ENCODE peak calls at places on chromosomes 12 and 14, in nine cellular contexts. S is cardiac fibroblast; H is H9; P is breast epithelium; V is erythroblast; A is activated T-cell treated with anti-CD3 and anti-CD28 coated beads for 4 hours; F is activated CD4-positive, CD25-positive, alpha-beta regulatory T cell; R is HuH-7; K is OCI-LY7. U is an unnamed sample.

GRCh38 chr14:55711171-55711811 is 131.3 kb downstream of the KTN1 start:
- DNase-seq in H (no peak), K (no peak), R (no peak), A (no peak), V (no peak), F (no peak), S (peak), P (no peak), U (no peak)

GRCh38 chr12:53048780-53049401 is 974 bp upstream of the TNS2 start:
- DNase-seq in K (no peak), H (peak), F (no peak), V (no peak), A (no peak), S (peak), P (peak), R (no peak), U (no peak)

GRCh38 chr12:15540469-15540872 is 218.2 kb downstream of the PTPRO start:
- DNase-seq in A (no peak), S (peak), K (no peak), H (no peak), V (no peak), P (no peak), F (no peak), R (no peak), U (peak)

GRCh38 chr12:104998423-104999346 is 12.6 kb downstream of the NOPCHAP1 start:
- DNase-seq in H (no peak), K (no peak), P (no peak), F (no peak), R (no peak), A (no peak), V (no peak), S (no peak), U (no peak)

GRCh38 chr12:3493225-3494049 is 2.4 kb downstream of the PRMT8 start:
- DNase-seq in A (no peak), R (no peak), K (no peak), S (no peak), F (no peak), V (no peak), P (no peak), H (peak), U (no peak)

GRCh38 chr12:99257672-99258071 is 389.9 kb upstream of the GARIN6 start:
- DNase-seq in P (no peak), K (no peak), V (no peak), R (no peak), F (no peak), A (no peak), S (no peak), H (no peak), U (no peak)

GRCh38 chr14:37230551-37231194 is 32.9 kb downstream of the MIPOL1 start:
- DNase-seq in A (no peak), P (no peak), K (peak), S (peak), R (peak), H (no peak), V (peak), F (no peak), U (no peak)

GRCh38 chr14:55436530-55436929 is 3.9 kb downstream of the TBPL2 start:
- DNase-seq in F (no peak), S (no peak), V (no peak), P (no peak), A (no peak), R (no peak), K (no peak), H (no peak), U (no peak)

GRCh38 chr14:104107611-104108569 is 22.4 kb downstream of the ASPG start:
- DNase-seq in A (no peak), F (no peak), V (no peak), S (no peak), K (no peak), H (peak), P (peak), R (no peak), U (no peak)

GRCh38 chr14:43003845-43004244 is 1397.2 kb downstream of the LRFN5 start:
- DNase-seq in A (no peak), R (no peak), H (no peak), F (no peak), P (no peak), K (peak), V (no peak), S (peak), U (no peak)

GRCh38 chr12:68587448-68587873 is 23.2 kb upstream of the RAP1B start:
- DNase-seq in K (peak), F (no peak), V (no peak), A (no peak), S (no peak), H (no peak), R (no peak), P (no peak), U (no peak)

GRCh38 chr12:26919216-26919555 is 18.6 kb downstream of the INTS13 start:
- DNase-seq in K (no peak), P (no peak), V (no peak), S (no peak), R (no peak), A (no peak), H (no peak), F (no peak), U (no peak)

GRCh38 chr12:90262261-90262660 is 553.6 kb upstream of the ATP2B1 start:
- DNase-seq in S (peak), V (no peak), F (no peak), R (no peak), P (no peak), K (no peak), H (no peak), A (no peak), U (no peak)

GRCh38 chr12:26648066-26648465 is 184.9 kb downstream of the ITPR2 start:
- DNase-seq in K (no peak), V (no peak), F (no peak), P (no peak), R (no peak), A (no peak), S (no peak), H (no peak), U (no peak)

GRCh38 chr12:78793982-78794381 is 70.6 kb upstream of the SYT1 start:
- DNase-seq in V (no peak), R (no peak), K (no peak), H (no peak), F (no peak), A (no peak), P (no peak), S (no peak), U (no peak)

GRCh38 chr14:36363704-36364103 is 43.3 kb upstream of the MBIP start:
- DNase-seq in S (no peak), V (no peak), F (no peak), H (no peak), A (no peak), P (no peak), R (no peak), K (no peak), U (no peak)

GRCh38 chr12:104718581-104718980 is 239.5 kb downstream of the SLC41A2 start:
- DNase-seq in S (no peak), A (no peak), R (no peak), V (no peak), H (no peak), P (no peak), F (no peak), K (no peak), U (no peak)

GRCh38 chr14:99425272-99425681 is 55.4 kb downstream of the SETD3 start:
- DNase-seq in F (no peak), S (no peak), V (no peak), P (no peak), A (no peak), K (peak), R (no peak), H (no peak), U (peak)

GRCh38 chr12:120012067-120012621 is 23.1 kb downstream of the BICDL1 start:
- DNase-seq in S (peak), A (peak), R (no peak), F (peak), K (peak), P (no peak), H (peak), V (no peak), U (no peak)

GRCh38 chr14:61193471-61193870 is 87.7 kb downstream of the TMEM30B start:
- DNase-seq in H (no peak), A (no peak), P (no peak), K (no peak), S (no peak), R (no peak), F (no peak), V (no peak), U (no peak)

GRCh38 chr14:69154779-69155178 is 1.9 kb upstream of the DCAF5 start:
- DNase-seq in K (peak), P (no peak), A (no peak), V (no peak), R (peak), H (no peak), F (no peak), S (peak), U (no peak)

GRCh38 chr12:6167327-6168280 is 32.6 kb upstream of the CD9 start:
- DNase-seq in H (no peak), P (no peak), F (peak), A (peak), R (no peak), K (no peak), V (peak), S (peak), U (no peak)

GRCh38 chr12:108768591-108769500 is 37.5 kb upstream of the CORO1C start:
- DNase-seq in R (peak), V (peak), P (no peak), H (peak), F (no peak), S (no peak), A (no peak), K (no peak), U (no peak)

GRCh38 chr12:52191841-52192791 is at the start of gene KRT80:
- DNase-seq in K (no peak), F (no peak), H (no peak), P (peak), A (no peak), R (no peak), V (peak), S (peak), U (no peak)

GRCh38 chr12:79174656-79175055 is 310.1 kb downstream of the SYT1 start:
- DNase-seq in R (no peak), P (no peak), A (no peak), K (peak), F (no peak), S (peak), V (peak), H (no peak), U (no peak)

GRCh38 chr12:93565760-93566159 is 6.7 kb upstream of the SOCS2 start:
- DNase-seq in S (no peak), P (no peak), V (no peak), A (no peak), R (no peak), F (no peak), H (no peak), K (no peak), U (no peak)

GRCh38 chr14:103474893-103475292 is 47.7 kb downstream of the CKB start:
- DNase-seq in R (no peak), P (no peak), H (no peak), S (no peak), F (no peak), K (no peak), A (no peak), V (no peak), U (no peak)

GRCh38 chr12:10395390-10395998 is 5.7 kb upstream of the KLRK1 start:
- DNase-seq in S (peak), A (no peak), K (peak), R (peak), F (no peak), H (peak), V (no peak), P (no peak), U (no peak)

GRCh38 chr12:50112456-50113218 is 601 bp downstream of the COX14 start:
- DNase-seq in A (peak), H (no peak), F (no peak), K (peak), P (no peak), S (no peak), V (peak), R (no peak), U (no peak)

GRCh38 chr14:100081997-100082625 is 16.9 kb downstream of the EVL start:
- DNase-seq in F (no peak), P (no peak), R (no peak), V (no peak), H (no peak), K (no peak), S (no peak), A (no peak), U (no peak)

GRCh38 chr14:104751539-104752337 is 1.2 kb upstream of the SIVA1 start:
- DNase-seq in H (no peak), R (peak), S (no peak), F (no peak), P (no peak), V (no peak), K (no peak), A (no peak), U (no peak)

GRCh38 chr14:31926123-31926522 is 151.0 kb upstream of the ARHGAP5 start:
- DNase-seq in A (no peak), H (no peak), F (no peak), V (peak), K (peak), S (peak), P (no peak), R (peak), U (no peak)

GRCh38 chr12:111085100-111085499 is 164.7 kb upstream of the MYL2 start:
- DNase-seq in A (no peak), P (no peak), V (no peak), F (no peak), K (no peak), S (no peak), H (no peak), R (no peak), U (no peak)

GRCh38 chr12:41956353-41956752 is 188.3 kb downstream of the GXYLT1 start:
- DNase-seq in P (no peak), S (no peak), K (no peak), R (no peak), F (no peak), H (no peak), A (no peak), V (no peak), U (no peak)

GRCh38 chr12:66188584-66189475 is at the start of gene IRAK3:
- DNase-seq in S (peak), K (no peak), V (peak), R (peak), H (peak), P (peak), A (no peak), F (no peak), U (no peak)

GRCh38 chr12:53221203-53222076 is 10.6 kb downstream of the RARG start:
- DNase-seq in F (no peak), P (peak), A (no peak), S (peak), H (peak), V (peak), R (peak), K (peak), U (no peak)